ENCODE peak calls at places on chromosomes 16 and 17, in seven cellular contexts. X is activated CD8-positive, alpha-beta memory T cell treated with anti-CD3 and anti-CD28 coated beads, Interleukin-2, amount 50 U/mL, for 4 hours; J is activated naive CD8-positive, alpha-beta T cell treated with anti-CD3 and anti-CD28 coated beads for 36 hours; R is stimulated activated CD4-positive, alpha-beta T cell treated with anti-CD3 and anti-CD28 coated beads, Interleukin-2, amount 100 ng/mL, for 48 hours; W is HEK293T; C is GM12892; L is neural progenitor cell. D is an unnamed sample.

GRCh38 chr16:56983211-56983751 is 6.1 kb upstream of the NLRC5 start:
- DNase-seq in X (peak; percentile 12), J (no peak), R (no peak), W (no peak), C (no peak), L (no peak), D (peak; percentile 51)

GRCh38 chr17:50108556-50108955 is 13.4 kb downstream of the PDK2 start:
- DNase-seq in X (no peak), J (no peak), R (no peak), W (no peak), C (no peak), L (no peak), D (no peak)

GRCh38 chr17:77478281-77478680 is 337.5 kb downstream of the SEC14L1 start:
- DNase-seq in X (no peak), J (no peak), R (no peak), W (no peak), C (no peak), L (no peak), D (no peak)

GRCh38 chr17:16419074-16419928 is 3.9 kb downstream of the TRPV2 start:
- DNase-seq in X (peak; percentile 61), J (peak; percentile 77), R (peak; percentile 24), W (peak; percentile 52), C (no peak), L (no peak), D (no peak)

GRCh38 chr17:57419940-57420522 is 163.7 kb downstream of the MSI2 start:
- DNase-seq in X (no peak), J (no peak), R (no peak), W (no peak), C (no peak), L (no peak), D (no peak)

GRCh38 chr17:58328195-58329034 is at the start of gene TSPOAP1:
- DNase-seq in X (peak; percentile 82), J (peak; percentile 89), R (peak; percentile 84), W (no peak), C (peak; percentile 68), L (peak; percentile 90), D (peak; percentile 88)

GRCh38 chr17:81665205-81666091 is 957 bp downstream of the OXLD1 start:
- DNase-seq in X (peak; percentile 63), J (peak; percentile 65), R (peak; percentile 51), W (peak; percentile 53), C (peak; percentile 65), L (peak; percentile 23), D (no peak)

GRCh38 chr17:68199837-68200688 is 47.8 kb upstream of the AMZ2 start:
- DNase-seq in X (no peak), J (no peak), R (no peak), W (no peak), C (no peak), L (peak; percentile 21), D (no peak)

GRCh38 chr16:30771726-30772125 is 9.6 kb downstream of the RNF40 start:
- DNase-seq in X (no peak), J (no peak), R (no peak), W (no peak), C (no peak), L (no peak), D (no peak)

GRCh38 chr17:33241390-33241789 is 51.7 kb downstream of the ASIC2 start:
- DNase-seq in X (no peak), J (no peak), R (no peak), W (no peak), C (no peak), L (no peak), D (no peak)

GRCh38 chr17:34254651-34255380 is at the start of gene CCL2:
- DNase-seq in X (no peak), J (no peak), R (no peak), W (peak; percentile 9), C (no peak), L (peak; percentile 73), D (no peak)

GRCh38 chr17:27609606-27610303 is 21.2 kb upstream of the LGALS9 start:
- DNase-seq in X (no peak), J (no peak), R (no peak), W (peak; percentile 14), C (no peak), L (peak; percentile 42), D (no peak)

GRCh38 chr16:77304883-77305282 is 105.7 kb downstream of the SYCE1L start:
- DNase-seq in X (no peak), J (no peak), R (no peak), W (no peak), C (no peak), L (no peak), D (no peak)

GRCh38 chr16:68235882-68236803 is at the start of gene ESRP2:
- DNase-seq in X (peak; percentile 45), J (peak; percentile 73), R (no peak), W (no peak), C (no peak), L (peak; percentile 62), D (no peak)

GRCh38 chr17:63178530-63178929 is 212.5 kb downstream of the TANC2 start:
- DNase-seq in X (no peak), J (no peak), R (no peak), W (no peak), C (no peak), L (no peak), D (no peak)

GRCh38 chr16:85066346-85066885 is 38.8 kb downstream of the KIAA0513 start:
- DNase-seq in X (no peak), J (no peak), R (no peak), W (no peak), C (no peak), L (no peak), D (no peak)

GRCh38 chr17:75856062-75856681 is 1.0 kb upstream of the WBP2 start:
- DNase-seq in X (no peak), J (no peak), R (no peak), W (peak; percentile 73), C (no peak), L (no peak), D (no peak)

GRCh38 chr17:81386646-81387234 is 8.5 kb upstream of the BAHCC1 start:
- DNase-seq in X (no peak), J (peak; percentile 50), R (no peak), W (no peak), C (no peak), L (peak; percentile 75), D (no peak)

GRCh38 chr17:45848868-45849535 is 4.3 kb downstream of the SPPL2C start:
- DNase-seq in X (no peak), J (no peak), R (no peak), W (no peak), C (no peak), L (no peak), D (peak; percentile 56)

GRCh38 chr16:72149676-72150464 is 22.1 kb downstream of the PMFBP1 start:
- DNase-seq in X (no peak), J (no peak), R (no peak), W (no peak), C (no peak), L (peak; percentile 46), D (no peak)

GRCh38 chr16:79599837-79600635 is 501 bp downstream of the MAF start:
- DNase-seq in X (peak; percentile 25), J (no peak), R (no peak), W (no peak), C (no peak), L (peak; percentile 91), D (peak; percentile 68)

GRCh38 chr16:21167360-21167759 is 8.9 kb downstream of the LDAF1 start:
- DNase-seq in X (no peak), J (no peak), R (no peak), W (no peak), C (no peak), L (no peak), D (no peak)

GRCh38 chr17:61794792-61795191 is 68.5 kb downstream of the BRIP1 start:
- DNase-seq in X (no peak), J (no peak), R (no peak), W (no peak), C (no peak), L (no peak), D (no peak)

GRCh38 chr17:8320990-8321389 is 10.9 kb downstream of the ARHGEF15 start:
- DNase-seq in X (no peak), J (no peak), R (no peak), W (no peak), C (no peak), L (no peak), D (no peak)

GRCh38 chr17:83142619-83143018 is 63.2 kb downstream of the METRNL start:
- DNase-seq in X (no peak), J (no peak), R (no peak), W (no peak), C (no peak), L (no peak), D (peak; percentile 31)

GRCh38 chr17:35596530-35597233 is 9.6 kb downstream of the AP2B1 start:
- DNase-seq in X (no peak), J (no peak), R (no peak), W (no peak), C (no peak), L (peak; percentile 56), D (peak; percentile 60)

GRCh38 chr17:15663691-15664090 is 20.4 kb downstream of the TRIM16 start:
- DNase-seq in X (no peak), J (no peak), R (no peak), W (no peak), C (no peak), L (no peak), D (no peak)

GRCh38 chr17:73952136-73952497 is 251.4 kb upstream of the RPL38 start:
- DNase-seq in X (no peak), J (no peak), R (no peak), W (no peak), C (no peak), L (peak; percentile 85), D (no peak)